ENCODE peak calls at places on chromosomes 4 and X, in eight cellular contexts. E is GM23248; U is kidney; V is left lung; Q is A549; I is RWPE1; D is cardiac muscle cell; X is CD8-positive, alpha-beta T cell. T is an unnamed sample.

GRCh38 chrX:121283921-121284320 is 236.5 kb downstream of the GLUD2 start:
- DNase-seq in Q (no peak), I (no peak), E (no peak), D (no peak), X (no peak), V (no peak), U (no peak), T (no peak)

GRCh38 chr4:21765810-21766407 is 182.7 kb downstream of the KCNIP4 start:
- DNase-seq in Q (peak; percentile 26), E (peak; percentile 61), U (no peak), X (no peak), D (peak; percentile 72), I (peak; percentile 64), V (no peak), T (no peak)

GRCh38 chr4:105895609-105896460 is 564 bp downstream of the NPNT start:
- DNase-seq in Q (no peak), U (peak; percentile 82), D (peak; percentile 44), X (no peak), E (peak; percentile 19), V (peak; percentile 80), I (peak; percentile 37), T (no peak)

GRCh38 chr4:304987-305680 is at the start of gene ZNF732:
- DNase-seq in Q (no peak), V (peak; percentile 73), U (no peak), D (peak; percentile 95), X (no peak), E (peak; percentile 84), I (peak; percentile 95), T (peak; percentile 49)

GRCh38 chr4:147865926-147866325 is 134.0 kb downstream of the ARHGAP10 start:
- DNase-seq in E (peak; percentile 69), Q (no peak), D (no peak), V (no peak), X (no peak), U (no peak), I (no peak), T (no peak)

GRCh38 chr4:160283081-160283480 is 1180.2 kb downstream of the RAPGEF2 start:
- DNase-seq in X (no peak), V (no peak), Q (no peak), D (no peak), U (no peak), I (no peak), E (no peak), T (no peak)

GRCh38 chrX:71989768-71990167 is 79.1 kb downstream of the NHSL2 start:
- DNase-seq in X (no peak), Q (peak; percentile 44), I (no peak), D (no peak), E (peak; percentile 87), U (no peak), V (no peak), T (peak; percentile 12)

GRCh38 chrX:154804564-154804956 is 725 bp downstream of the MPP1 start:
- DNase-seq in D (no peak), E (no peak), X (no peak), I (no peak), Q (no peak), V (no peak), U (no peak), T (no peak)

GRCh38 chr4:81084624-81085023 is 54.1 kb downstream of the BMP3 start:
- DNase-seq in Q (no peak), X (no peak), U (no peak), I (no peak), E (no peak), D (no peak), V (no peak), T (no peak)

GRCh38 chr4:145347684-145348083 is 134.0 kb upstream of the SMAD1 start:
- DNase-seq in Q (no peak), I (no peak), U (no peak), V (no peak), D (peak; percentile 16), X (no peak), E (no peak), T (no peak)

GRCh38 chr4:183659919-183660318 is 826 bp downstream of the TRAPPC11 start:
- DNase-seq in Q (no peak), X (no peak), I (no peak), V (no peak), U (no peak), E (peak; percentile 46), D (peak; percentile 1), T (no peak)

GRCh38 chrX:129932792-129933321 is 26.9 kb downstream of the UTP14A start:
- DNase-seq in I (no peak), U (peak; percentile 84), E (peak; percentile 48), V (peak; percentile 82), X (no peak), D (no peak), Q (peak; percentile 44), T (no peak)

GRCh38 chr4:98540803-98541202 is 117.6 kb downstream of the TSPAN5 start:
- DNase-seq in V (no peak), Q (no peak), X (no peak), E (no peak), D (no peak), U (no peak), I (no peak), T (peak; percentile 37)

GRCh38 chr4:5908836-5909235 is 15.9 kb upstream of the CRMP1 start:
- DNase-seq in U (no peak), E (no peak), D (no peak), X (no peak), I (no peak), Q (no peak), V (no peak), T (no peak)

GRCh38 chrX:13082286-13083065 is 38.1 kb upstream of the FAM9C start:
- DNase-seq in V (no peak), Q (no peak), X (peak; percentile 39), E (no peak), U (no peak), I (no peak), D (no peak), T (no peak)

GRCh38 chr4:107183155-107183774 is 147.2 kb upstream of the DKK2 start:
- DNase-seq in D (peak; percentile 71), X (no peak), E (peak; percentile 80), V (no peak), I (peak; percentile 45), Q (peak; percentile 52), U (no peak), T (no peak)

GRCh38 chr4:23680616-23681518 is 209.0 kb downstream of the PPARGC1A start:
- DNase-seq in V (no peak), U (no peak), I (no peak), D (no peak), E (peak; percentile 13), X (no peak), Q (no peak), T (no peak)

GRCh38 chr4:2402453-2402852 is 16.0 kb downstream of the ZFYVE28 start:
- DNase-seq in Q (no peak), E (no peak), X (no peak), D (no peak), V (peak; percentile 18), I (no peak), U (no peak), T (no peak)

DNA sequence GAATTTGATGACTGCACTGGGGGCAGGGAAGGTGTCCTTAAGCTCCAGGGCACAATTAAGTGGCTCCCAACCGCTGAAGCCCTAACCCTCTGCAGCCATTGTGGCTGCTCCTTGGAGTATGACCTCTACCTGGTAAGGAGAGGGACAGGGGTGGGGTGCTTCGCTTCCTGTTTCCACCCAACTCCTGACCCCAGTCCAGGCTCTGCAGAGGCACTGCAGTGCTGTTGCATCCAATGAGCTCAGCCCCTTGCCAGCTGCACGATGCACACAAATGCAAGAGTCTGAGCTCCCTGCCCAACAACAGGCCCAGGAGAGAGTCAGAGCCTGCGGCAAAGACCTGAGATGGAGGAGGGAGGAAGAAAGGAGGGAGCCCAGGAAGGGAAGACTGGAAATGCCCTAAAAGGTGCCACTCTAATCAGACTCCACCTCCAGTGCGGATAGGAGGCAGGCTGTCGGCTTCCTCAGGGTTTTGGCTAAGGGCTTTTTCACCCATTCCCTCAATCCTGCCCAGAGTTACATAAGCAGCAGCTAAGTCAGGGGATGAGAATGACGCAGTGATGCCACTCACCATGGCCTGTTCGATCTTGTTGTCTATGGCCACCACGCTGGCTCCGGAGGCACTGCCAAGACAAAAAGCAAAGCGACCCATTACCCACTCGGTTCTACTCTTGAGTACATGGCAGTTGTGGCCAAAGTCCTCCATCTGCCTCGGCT is 60.1 kb downstream of the TSC22D3 start:
- DNase-seq in V (no peak), I (no peak), U (no peak), Q (no peak), X (no peak), E (peak; percentile 61), D (no peak), T (no peak)
- H3K27ac ChIP-seq in V (peak overlapping the region; percentile 92), I (peak overlapping the region; percentile 98), U (peak overlapping the region; percentile 88), Q (peak overlapping the region; percentile 89), X (peak overlapping the region; percentile 100), E (peak overlapping the region; percentile 95), D (no peak overlapping the region), T (peak overlapping the region; percentile 78)

GRCh38 chr4:128601992-128602695 is 207.4 kb upstream of the JADE1 start:
- DNase-seq in I (no peak), E (peak; percentile 63), V (no peak), X (no peak), D (no peak), U (no peak), Q (peak; percentile 51), T (no peak)
- H3K27ac ChIP-seq in I (peak overlapping the region; percentile 96), E (peak overlapping the region; percentile 60), V (no peak overlapping the region), X (no peak overlapping the region), D (no peak overlapping the region), U (peak overlapping the region; percentile 98), Q (peak overlapping the region; percentile 98), T (peak overlapping the region; percentile 55)

DNA sequence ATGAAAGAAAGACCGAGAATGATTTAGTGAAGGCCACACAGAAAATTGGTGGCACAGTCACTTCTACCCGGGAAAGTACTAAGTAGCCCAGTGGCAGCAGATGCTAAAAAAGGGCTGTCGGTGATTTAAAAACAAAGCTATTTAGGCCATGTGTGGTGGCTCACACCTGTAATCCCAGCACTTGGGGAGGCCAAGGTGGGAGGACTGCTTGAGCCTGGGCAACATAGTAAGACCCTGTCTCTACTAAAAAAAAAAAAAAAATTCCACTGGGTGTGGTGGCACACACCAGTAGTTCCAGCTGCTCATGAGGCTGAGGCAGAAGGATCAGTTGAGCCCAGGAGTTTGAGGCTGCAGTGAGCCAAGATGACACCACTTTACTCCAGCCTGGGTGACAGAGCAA is 144.2 kb downstream of the CBR4 start:
- DNase-seq in E (no peak), V (no peak), X (no peak), D (no peak), U (no peak), I (no peak), Q (no peak), T (no peak)
- H3K27ac ChIP-seq in E (peak overlapping the region; percentile 60), V (no peak overlapping the region), X (no peak overlapping the region), D (no peak overlapping the region), U (peak overlapping the region; percentile 17), I (no peak overlapping the region), Q (no peak overlapping the region), T (peak overlapping the region; percentile 81)

DNA sequence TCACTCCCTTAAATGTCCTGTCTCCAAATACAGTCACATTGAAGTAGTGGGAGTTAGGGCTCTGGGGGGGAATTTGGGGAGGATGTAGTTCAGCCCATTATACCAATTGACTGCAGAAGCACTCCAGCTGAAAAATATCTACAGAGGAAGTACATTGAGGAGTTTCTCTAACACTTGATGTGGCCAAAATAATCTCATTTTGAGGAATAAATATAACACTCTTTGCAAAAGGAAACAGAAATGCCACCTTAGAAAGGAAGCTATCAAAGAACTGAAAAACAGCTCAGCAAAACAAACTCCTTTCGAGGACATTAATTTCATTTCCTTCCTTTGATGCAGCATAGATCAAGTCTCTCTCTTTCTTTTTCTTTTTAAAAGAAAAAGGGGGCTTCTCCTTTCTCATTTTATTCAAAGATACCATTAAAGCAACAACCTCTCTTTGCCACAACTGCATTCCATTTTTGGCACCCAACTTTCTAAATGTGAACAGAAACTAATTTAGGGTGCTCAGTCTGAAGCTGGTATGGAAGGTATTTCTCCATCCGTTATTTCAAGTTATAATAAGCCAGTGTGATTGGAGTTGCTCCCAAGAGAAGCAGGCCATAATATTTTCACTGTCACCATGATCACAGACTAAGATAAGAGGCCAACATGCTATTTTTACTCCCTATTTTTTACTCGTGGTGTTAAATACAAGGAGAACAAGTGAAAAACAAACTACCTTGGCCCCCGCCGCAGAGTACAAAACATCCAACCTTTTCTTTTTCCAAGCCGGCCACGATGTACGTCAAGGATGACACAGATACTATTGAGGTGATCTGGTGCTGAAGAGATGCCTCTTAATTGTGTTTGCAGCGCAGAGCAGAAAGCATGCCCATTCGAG is 230.4 kb upstream of the GATB start:
- DNase-seq in X (no peak), Q (no peak), D (no peak), I (no peak), V (no peak), U (no peak), E (no peak), T (no peak)
- H3K27ac ChIP-seq in X (peak overlapping the region; percentile 7), Q (no peak overlapping the region), D (no peak overlapping the region), I (peak overlapping the region; percentile 61), V (no peak overlapping the region), U (no peak overlapping the region), E (peak overlapping the region; percentile 49), T (no peak overlapping the region)

T was measured in epithelial cell of prostate.